ENCODE peak calls at places on chromosomes 3 and 15, in six cellular contexts. Z is SK-N-SH, V is sigmoid colon, W is K562, L is GM23338, A is endothelial cell of umbilical vein. Q is an unnamed sample.

GRCh38 chr3:173622156-173622555 is 224.6 kb downstream of the NLGN1 start:
- DNase-seq in Z (no peak), V (no peak), W (no peak), L (no peak), A (no peak), Q (no peak)

GRCh38 chr3:39249453-39250115 is 30.3 kb downstream of the CX3CR1 start:
- DNase-seq in Z (no peak), V (no peak), W (no peak), L (no peak), A (no peak), Q (no peak)

GRCh38 chr15:81011593-81011992 is 10.9 kb downstream of the TLNRD1 start:
- DNase-seq in Z (no peak), V (no peak), W (no peak), L (no peak), A (no peak), Q (no peak)

GRCh38 chr15:78775472-78775871 is 35.8 kb downstream of the ADAMTS7 start:
- DNase-seq in Z (no peak), V (no peak), W (no peak), L (no peak), A (no peak), Q (no peak)

GRCh38 chr3:62875103-62876002 is at the start of gene CADPS:
- DNase-seq in Z (peak; percentile 65), V (no peak), W (no peak), L (peak; percentile 78), A (no peak), Q (no peak)

GRCh38 chr15:81016253-81017068 is 15.7 kb downstream of the TLNRD1 start:
- DNase-seq in Z (no peak), V (no peak), W (no peak), L (no peak), A (no peak), Q (no peak)

GRCh38 chr3:49333091-49333490 is 6.8 kb downstream of the USP4 start:
- DNase-seq in Z (no peak), V (no peak), W (no peak), L (no peak), A (no peak), Q (no peak)

GRCh38 chr3:13108861-13109260 is 35.6 kb upstream of the IQSEC1 start:
- DNase-seq in Z (no peak), V (peak; percentile 50), W (no peak), L (no peak), A (no peak), Q (no peak)

GRCh38 chr3:56887402-56888025 is 85.8 kb upstream of the ARHGEF3 start:
- DNase-seq in Z (no peak), V (no peak), W (no peak), L (no peak), A (no peak), Q (no peak)

GRCh38 chr3:194938845-194939531 is 253.3 kb downstream of the FAM43A start:
- DNase-seq in Z (no peak), V (peak; percentile 85), W (no peak), L (no peak), A (no peak), Q (no peak)

GRCh38 chr3:38153986-38154608 is 11.2 kb upstream of the OXSR1 start:
- DNase-seq in Z (no peak), V (no peak), W (no peak), L (no peak), A (no peak), Q (no peak)

GRCh38 chr3:151168269-151169094 is 34.5 kb downstream of the GPR171 start:
- DNase-seq in Z (peak; percentile 62), V (peak; percentile 84), W (peak; percentile 71), L (peak; percentile 89), A (peak; percentile 38), Q (peak; percentile 84)

GRCh38 chr3:124859025-124859424 is 28.1 kb downstream of the ITGB5 start:
- DNase-seq in Z (no peak), V (peak; percentile 63), W (no peak), L (no peak), A (peak; percentile 66), Q (no peak)

GRCh38 chr15:97961067-97961954 is 808 bp downstream of the ARRDC4 start:
- DNase-seq in Z (peak; percentile 56), V (peak; percentile 89), W (peak; percentile 23), L (peak; percentile 62), A (no peak), Q (peak; percentile 53)

GRCh38 chr3:24586920-24587319 is 92.3 kb upstream of the THRB start:
- DNase-seq in Z (no peak), V (no peak), W (no peak), L (peak; percentile 8), A (no peak), Q (no peak)

GRCh38 chr3:88896026-88896425 is 211.4 kb upstream of the EPHA3 start:
- DNase-seq in Z (no peak), V (no peak), W (no peak), L (no peak), A (no peak), Q (no peak)

GRCh38 chr3:4889896-4890295 is 89.3 kb upstream of the BHLHE40 start:
- DNase-seq in Z (peak; percentile 44), V (no peak), W (no peak), L (no peak), A (no peak), Q (no peak)

GRCh38 chr15:65653781-65654521 is 32.2 kb downstream of the SLC24A1 start:
- DNase-seq in Z (no peak), V (no peak), W (no peak), L (no peak), A (peak; percentile 61), Q (no peak)

GRCh38 chr3:159196316-159196715 is 394.5 kb downstream of the MFSD1 start:
- DNase-seq in Z (no peak), V (no peak), W (no peak), L (no peak), A (no peak), Q (no peak)

GRCh38 chr15:63504979-63505841 is 817 bp downstream of the USP3 start:
- DNase-seq in Z (peak; percentile 78), V (peak; percentile 82), W (peak; percentile 75), L (peak; percentile 70), A (peak; percentile 75), Q (peak; percentile 77)

GRCh38 chr15:69491051-69491505 is 38.5 kb downstream of the RPLP1 start:
- DNase-seq in Z (no peak), V (peak; percentile 72), W (no peak), L (no peak), A (no peak), Q (no peak)

GRCh38 chr3:161349529-161350278 is 21.6 kb downstream of the SPTSSB start:
- DNase-seq in Z (no peak), V (no peak), W (no peak), L (peak; percentile 33), A (no peak), Q (no peak)

GRCh38 chr3:46551615-46552014 is 14.5 kb downstream of the LRRC2 start:
- DNase-seq in Z (no peak), V (no peak), W (no peak), L (no peak), A (no peak), Q (no peak)

GRCh38 chr15:82043726-82044372 is 2.0 kb downstream of the MEX3B start:
- DNase-seq in Z (peak; percentile 56), V (peak; percentile 73), W (no peak), L (peak; percentile 62), A (no peak), Q (no peak)

GRCh38 chr3:112130638-112130993 is 2.4 kb downstream of the GCSAM start:
- DNase-seq in Z (no peak), V (no peak), W (no peak), L (no peak), A (no peak), Q (no peak)
- TF ChIP-seq POLR2AphosphoS5 in Z (no peak), V (no peak), W (no peak), L (no peak), A (no peak), Q (no peak)

GRCh38 chr3:172273378-172273777 is 174.9 kb downstream of the GHSR start:
- DNase-seq in Z (no peak), V (no peak), W (no peak), L (no peak), A (no peak), Q (no peak)

GRCh38 chr3:172274906-172275305 is 173.3 kb downstream of the GHSR start:
- DNase-seq in Z (no peak), V (no peak), W (no peak), L (no peak), A (no peak), Q (no peak)

GRCh38 chr3:172275586-172275985 is 172.7 kb downstream of the GHSR start:
- DNase-seq in Z (no peak), V (no peak), W (no peak), L (no peak), A (no peak), Q (no peak)

GRCh38 chr3:172277151-172277652 is 171.1 kb downstream of the GHSR start:
- DNase-seq in Z (no peak), V (no peak), W (no peak), L (no peak), A (no peak), Q (no peak)

DNA sequence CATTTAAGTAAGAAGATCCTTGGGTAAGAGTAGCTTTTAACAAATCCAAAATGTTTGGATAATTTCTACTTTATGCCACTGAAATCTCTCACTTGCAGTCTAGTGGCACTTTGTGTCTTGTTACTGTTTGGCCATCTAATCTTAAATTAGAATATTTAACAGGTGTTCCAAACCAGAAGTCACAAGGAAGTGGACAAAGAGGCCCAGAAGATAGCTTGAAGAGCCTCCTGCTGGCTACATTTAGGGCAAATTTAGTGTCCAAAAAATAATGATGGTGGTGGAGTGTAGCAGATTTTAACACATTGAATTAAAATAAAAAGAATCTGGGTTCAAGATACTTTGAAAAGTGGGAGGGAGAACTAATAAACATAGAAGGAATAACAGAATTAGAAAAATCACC is 172.2 kb downstream of the GHSR start:
- DNase-seq in Z (no peak), V (no peak), W (no peak), L (no peak), A (no peak), Q (no peak)
- TF ChIP-seq CTCF in Z (no peak), V (no peak), W (no peak), L (no peak), A (no peak), Q (no peak)

DNA sequence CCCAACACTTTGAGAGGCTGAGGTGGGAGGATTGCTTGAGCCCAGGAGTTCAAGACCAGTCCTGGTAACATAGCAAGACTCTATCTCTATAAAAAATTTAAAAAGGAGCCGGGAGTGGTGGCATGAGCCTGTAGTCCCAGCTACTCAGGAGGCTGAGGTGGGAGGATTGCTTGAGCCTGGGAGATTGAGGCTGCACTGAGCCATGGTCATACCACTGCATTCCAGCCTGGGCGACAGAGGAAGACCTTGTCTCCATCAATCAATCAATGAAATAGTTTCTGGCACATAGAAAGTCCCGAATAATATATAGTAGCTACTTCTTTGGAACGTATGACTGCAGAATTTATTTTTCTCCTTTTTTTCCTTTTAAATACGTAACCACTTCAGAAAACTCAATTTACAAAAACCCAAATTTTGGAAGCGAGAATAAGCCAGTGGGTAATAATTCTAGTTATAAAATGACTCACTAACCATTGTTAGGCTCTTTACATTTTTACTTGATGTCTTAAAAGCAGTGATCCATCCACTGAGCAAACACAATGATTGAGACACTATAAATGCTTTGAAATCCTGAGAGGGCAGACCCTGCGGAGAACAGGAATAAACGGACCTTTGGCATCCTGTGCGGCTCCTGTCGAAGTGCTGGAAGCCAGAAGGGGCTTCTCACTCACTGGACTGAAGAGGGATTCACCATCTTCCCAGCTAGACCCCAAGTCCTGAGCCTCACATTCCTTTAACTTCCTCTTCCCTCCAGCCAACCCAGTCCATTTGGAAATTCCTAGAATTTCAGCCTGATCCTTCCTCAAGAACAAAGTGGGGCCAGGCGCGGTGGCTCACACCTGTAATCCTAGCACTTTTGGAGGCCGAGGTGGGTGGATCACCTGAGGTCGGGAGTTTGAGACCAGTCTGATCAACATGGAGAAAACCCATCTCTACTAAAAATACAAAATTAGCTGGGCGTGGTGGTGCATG is 68.4 kb upstream of the MFGE8 start:
- DNase-seq in Z (no peak), V (no peak), W (no peak), L (peak; percentile 64), A (no peak), Q (no peak)
- TF ChIP-seq POLR2AphosphoS5 in Z (no peak), V (no peak), W (no peak), L (no peak), A (no peak), Q (no peak)

GRCh38 chr15:57213783-57214366 is 162.4 kb upstream of the CGNL1 start:
- DNase-seq in Z (peak; percentile 3), V (no peak), W (peak; percentile 46), L (no peak), A (peak; percentile 76), Q (no peak)
- TF ChIP-seq CTCF in Z (peak; percentile 67), V (peak; percentile 32), W (peak; percentile 34), L (no peak), A (peak; percentile 18), Q (no peak)